ENCODE peak calls at places on chromosomes 1 and 21, in six cellular contexts. I, Y, C, R, M and D are unnamed samples.

GRCh38 chr1:212700597-212700891 is 904 bp upstream of the BATF3 start:
- DNase-seq in C (no peak), M (no peak), R (no peak), Y (no peak), I (no peak), D (no peak)

GRCh38 chr1:5865056-5865455 is 127.2 kb downstream of the NPHP4 start:
- DNase-seq in I (no peak), Y (no peak), C (no peak), M (no peak), R (no peak), D (no peak)

GRCh38 chr1:193685986-193686385 is 499.6 kb upstream of the B3GALT2 start:
- DNase-seq in M (no peak), R (no peak), I (no peak), C (no peak), Y (no peak), D (no peak)

GRCh38 chr1:186680031-186681012 is at the start of gene PTGS2:
- DNase-seq in M (peak; percentile 85), Y (no peak), C (peak; percentile 91), I (peak; percentile 92), R (no peak), D (peak; percentile 25)

GRCh38 chr1:48697066-48697707 is 79.5 kb downstream of the BEND5 start:
- DNase-seq in Y (peak; percentile 22), I (no peak), R (peak; percentile 25), M (peak; percentile 76), C (no peak), D (peak; percentile 3)

GRCh38 chr1:226034482-226034881 is 28.0 kb upstream of the H3-3A start:
- DNase-seq in R (no peak), I (peak; percentile 74), Y (no peak), M (no peak), C (peak; percentile 87), D (no peak)

GRCh38 chr21:26769613-26770188 is 75.5 kb downstream of the ADAMTS1 start:
- DNase-seq in R (no peak), M (peak; percentile 10), C (no peak), I (no peak), Y (no peak), D (no peak)

GRCh38 chr1:203593723-203594122 is 32.9 kb upstream of the ATP2B4 start:
- DNase-seq in R (peak; percentile 40), M (peak; percentile 33), I (no peak), Y (no peak), C (no peak), D (no peak)

GRCh38 chr1:113021430-113022085 is 51.4 kb upstream of the LRIG2 start:
- DNase-seq in M (peak; percentile 65), I (no peak), C (no peak), R (no peak), Y (no peak), D (no peak)

GRCh38 chr1:235854347-235854746 is 12.4 kb downstream of the LYST start:
- DNase-seq in M (no peak), Y (no peak), R (no peak), I (no peak), C (no peak), D (no peak)

GRCh38 chr1:77475631-77476030 is 193.8 kb downstream of the AK5 start:
- DNase-seq in M (no peak), R (no peak), I (no peak), Y (no peak), C (no peak), D (no peak)

GRCh38 chr1:226635456-226635941 is 86.9 kb downstream of the STUM start:
- DNase-seq in Y (no peak), R (no peak), C (peak; percentile 18), M (no peak), I (no peak), D (no peak)

GRCh38 chr21:29053656-29054055 is 19.8 kb downstream of the CCT8 start:
- DNase-seq in C (no peak), R (no peak), I (no peak), M (no peak), Y (no peak), D (no peak)

GRCh38 chr1:41882068-41882477 is 36.6 kb downstream of the HIVEP3 start:
- DNase-seq in I (no peak), M (no peak), R (no peak), C (no peak), Y (no peak), D (no peak)

GRCh38 chr1:61081637-61082335 is 575 bp upstream of the NFIA start:
- DNase-seq in R (peak; percentile 28), M (peak; percentile 73), I (no peak), Y (no peak), C (peak; percentile 45), D (no peak)

GRCh38 chr1:5742801-5743200 is 249.4 kb downstream of the NPHP4 start:
- DNase-seq in R (no peak), M (no peak), I (no peak), Y (no peak), C (peak; percentile 22), D (no peak)

GRCh38 chr1:62686822-62687221 is 1.4 kb downstream of the DOCK7 start:
- DNase-seq in I (no peak), M (no peak), R (no peak), Y (no peak), C (no peak), D (no peak)

GRCh38 chr21:24895885-24896734 is 711.2 kb downstream of the MRPL39 start:
- DNase-seq in M (peak; percentile 57), R (no peak), Y (no peak), I (no peak), C (no peak), D (no peak)

GRCh38 chr1:230459463-230459862 is 33.3 kb upstream of the PGBD5 start:
- DNase-seq in Y (no peak), M (no peak), C (no peak), R (no peak), I (peak; percentile 98), D (no peak)

GRCh38 chr1:1917995-1918900 is 831 bp downstream of the TMEM52 start:
- DNase-seq in I (no peak), R (peak; percentile 9), M (no peak), Y (no peak), C (no peak), D (no peak)

GRCh38 chr1:172905452-172905851 is 145.3 kb downstream of the TNFSF18 start:
- DNase-seq in Y (no peak), C (no peak), I (no peak), M (no peak), R (no peak), D (no peak)

GRCh38 chr1:173627269-173627668 is 7.9 kb upstream of the TEX50 start:
- DNase-seq in I (no peak), C (no peak), R (no peak), M (no peak), Y (no peak), D (no peak)

GRCh38 chr21:44263221-44263671 is 1.5 kb upstream of the DNMT3L start:
- DNase-seq in C (no peak), M (peak; percentile 35), R (no peak), I (no peak), Y (no peak), D (no peak)

GRCh38 chr1:2208309-2209239 is 14.0 kb upstream of the FAAP20 start:
- DNase-seq in C (peak; percentile 86), Y (no peak), M (no peak), I (no peak), R (no peak), D (no peak)

GRCh38 chr1:94702440-94702810 is 117.7 kb upstream of the SLC44A3 start:
- DNase-seq in M (no peak), C (no peak), R (no peak), Y (no peak), I (no peak), D (no peak)

GRCh38 chr1:53583021-53583902 is 124.1 kb downstream of the DMRTB1 start:
- DNase-seq in R (no peak), Y (no peak), C (no peak), I (no peak), M (no peak), D (no peak)

GRCh38 chr21:35476616-35477395 is 427.7 kb upstream of the RUNX1 start:
- DNase-seq in C (no peak), Y (no peak), M (no peak), R (no peak), I (no peak), D (no peak)

GRCh38 chr1:111275079-111275478 is 15.6 kb upstream of the CHIA start:
- DNase-seq in M (no peak), C (peak; percentile 77), Y (no peak), I (peak; percentile 69), R (no peak), D (peak; percentile 3)

GRCh38 chr1:64811131-64811530 is 66.3 kb downstream of the RAVER2 start:
- DNase-seq in Y (peak; percentile 25), I (no peak), C (no peak), M (no peak), R (no peak), D (no peak)

GRCh38 chr1:153790282-153790995 is 15.2 kb downstream of the SLC27A3 start:
- DNase-seq in I (no peak), M (no peak), R (no peak), C (peak; percentile 77), Y (no peak), D (no peak)

GRCh38 chr1:241738284-241738683 is 86.2 kb downstream of the WDR64 start:
- DNase-seq in R (no peak), Y (no peak), M (no peak), I (no peak), C (no peak), D (no peak)